ENCODE peak calls at places on chromosome 12, in six cellular contexts. N, P, J, R, H and F are unnamed samples.

GRCh38 chr12:31321565-31322228 is 4.3 kb downstream of the SINHCAF start:
- DNase-seq in P (no peak), R (no peak), J (no peak), H (no peak), N (no peak), F (no peak)

GRCh38 chr12:6171409-6172015 is 28.7 kb upstream of the CD9 start:
- DNase-seq in P (no peak), R (no peak), N (no peak), H (no peak), J (no peak), F (no peak)

GRCh38 chr12:4245446-4245845 is 28.1 kb upstream of the CCND2 start:
- DNase-seq in H (no peak), N (no peak), J (no peak), R (no peak), P (no peak), F (no peak)

GRCh38 chr12:76310110-76310509 is 38.1 kb downstream of the BBS10 start:
- DNase-seq in J (no peak), P (no peak), H (peak; percentile 37), N (no peak), R (no peak), F (no peak)

GRCh38 chr12:92899388-92900001 is 29.6 kb downstream of the EEA1 start:
- DNase-seq in P (no peak), H (peak; percentile 89), N (no peak), J (no peak), R (no peak), F (peak; percentile 52)

GRCh38 chr12:11711675-11712327 is 62.3 kb downstream of the ETV6 start:
- DNase-seq in P (no peak), H (peak; percentile 67), J (no peak), R (no peak), N (no peak), F (peak; percentile 36)

GRCh38 chr12:124560519-124560918 is 6.9 kb downstream of the NCOR2 start:
- DNase-seq in H (no peak), R (no peak), P (no peak), J (no peak), N (no peak), F (no peak)

GRCh38 chr12:78062781-78063180 is 232.1 kb downstream of the NAV3 start:
- DNase-seq in H (peak; percentile 26), P (no peak), R (no peak), J (peak; percentile 19), N (no peak), F (no peak)

GRCh38 chr12:49260165-49260564 is 4.7 kb upstream of the TUBA1C start:
- DNase-seq in J (no peak), H (no peak), P (no peak), N (no peak), R (no peak), F (no peak)

GRCh38 chr12:49733219-49734017 is 7.9 kb upstream of the TMBIM6 start:
- DNase-seq in R (no peak), H (no peak), J (no peak), N (no peak), P (no peak), F (no peak)

GRCh38 chr12:47903927-47904646 is 707 bp downstream of the VDR start:
- DNase-seq in P (no peak), N (peak; percentile 76), H (peak; percentile 82), J (peak; percentile 53), R (peak; percentile 68), F (peak; percentile 30)

GRCh38 chr12:132904718-132905328 is 17.4 kb upstream of the CHFR start:
- DNase-seq in N (peak; percentile 92), P (peak; percentile 92), H (peak; percentile 76), J (no peak), R (peak; percentile 90), F (peak; percentile 69)

GRCh38 chr12:106759526-106760183 is 14.8 kb upstream of the RIC8B start:
- DNase-seq in P (no peak), H (no peak), R (no peak), N (no peak), J (peak; percentile 84), F (no peak)

GRCh38 chr12:66441905-66442559 is 139.7 kb downstream of the HELB start:
- DNase-seq in P (no peak), N (no peak), J (no peak), H (no peak), R (no peak), F (no peak)

GRCh38 chr12:82461393-82461792 is 103.1 kb downstream of the METTL25 start:
- DNase-seq in H (no peak), P (no peak), J (no peak), N (no peak), R (no peak), F (no peak)

GRCh38 chr12:2167231-2167630 is 114.4 kb downstream of the CACNA1C start:
- DNase-seq in P (no peak), R (no peak), J (no peak), N (no peak), H (no peak), F (no peak)

GRCh38 chr12:116881325-116881866 is at the start of gene HRK:
- DNase-seq in R (no peak), J (peak; percentile 94), N (no peak), H (no peak), P (no peak), F (no peak)

GRCh38 chr12:32896438-32897275 is at the start of gene PKP2:
- DNase-seq in H (peak; percentile 43), J (peak; percentile 90), P (peak; percentile 50), N (peak; percentile 36), R (peak; percentile 7), F (no peak)

GRCh38 chr12:126860210-126860609 is 1406.8 kb upstream of the TMEM132C start:
- DNase-seq in H (no peak), J (no peak), R (no peak), N (no peak), P (no peak), F (no peak)

GRCh38 chr12:47767197-47767724 is 5.8 kb upstream of the SLC48A1 start:
- DNase-seq in H (peak; percentile 45), R (peak; percentile 81), P (peak; percentile 57), J (peak; percentile 79), N (peak; percentile 85), F (no peak)

GRCh38 chr12:3727877-3728632 is 24.9 kb downstream of the CRACR2A start:
- DNase-seq in H (peak; percentile 53), R (peak; percentile 66), N (peak; percentile 67), J (no peak), P (no peak), F (no peak)

GRCh38 chr12:78118486-78118885 is 287.8 kb downstream of the NAV3 start:
- DNase-seq in J (no peak), R (no peak), H (peak; percentile 33), N (no peak), P (no peak), F (no peak)

GRCh38 chr12:52442600-52443061 is 8.5 kb upstream of the KRT75 start:
- DNase-seq in N (no peak), H (peak; percentile 78), P (no peak), R (no peak), J (peak; percentile 47), F (no peak)